ENCODE peak calls at places on chromosomes 3 and 15, in ten cellular contexts. One of them, this sample, is unnamed.

GRCh38 chr3:50089603-50089945 is 855 bp downstream of the RBM5 start:
- DNase-seq in HT-29: peak; percentile 18
- DNase-seq in effector memory CD8-positive, alpha-beta T cell: no peak
- DNase-seq in K562: peak; percentile 28
- DNase-seq in mesenteric fat pad: no peak
- DNase-seq in T-helper 9 cell: no peak
- DNase-seq in BJ: no peak
- DNase-seq in HTR-8/SVneo: no peak
- DNase-seq in neural progenitor cell: peak; percentile 42
- DNase-seq in dorsolateral prefrontal cortex: no peak
- DNase-seq in this sample: no peak

GRCh38 chr15:32870240-32871033 is 152.6 kb downstream of the GREM1 start:
- DNase-seq in HT-29: no peak
- DNase-seq in effector memory CD8-positive, alpha-beta T cell: no peak
- DNase-seq in K562: peak; percentile 25
- DNase-seq in mesenteric fat pad: no peak
- DNase-seq in T-helper 9 cell: no peak
- DNase-seq in BJ: peak; percentile 90
- DNase-seq in HTR-8/SVneo: peak; percentile 59
- DNase-seq in neural progenitor cell: no peak
- DNase-seq in dorsolateral prefrontal cortex: no peak
- DNase-seq in this sample: no peak

GRCh38 chr3:10615715-10616114 is 110.3 kb upstream of the ATP2B2 start:
- DNase-seq in HT-29: no peak
- DNase-seq in effector memory CD8-positive, alpha-beta T cell: no peak
- DNase-seq in K562: no peak
- DNase-seq in mesenteric fat pad: no peak
- DNase-seq in T-helper 9 cell: no peak
- DNase-seq in BJ: no peak
- DNase-seq in HTR-8/SVneo: no peak
- DNase-seq in neural progenitor cell: no peak
- DNase-seq in dorsolateral prefrontal cortex: no peak
- DNase-seq in this sample: no peak

GRCh38 chr15:67829647-67830504 is 4.6 kb downstream of the SKOR1 start:
- DNase-seq in HT-29: no peak
- DNase-seq in effector memory CD8-positive, alpha-beta T cell: no peak
- DNase-seq in K562: no peak
- DNase-seq in mesenteric fat pad: no peak
- DNase-seq in T-helper 9 cell: no peak
- DNase-seq in BJ: no peak
- DNase-seq in HTR-8/SVneo: no peak
- DNase-seq in neural progenitor cell: peak; percentile 41
- DNase-seq in dorsolateral prefrontal cortex: peak; percentile 10
- DNase-seq in this sample: no peak

GRCh38 chr15:69535101-69535638 is 82.6 kb downstream of the RPLP1 start:
- DNase-seq in HT-29: no peak
- DNase-seq in effector memory CD8-positive, alpha-beta T cell: no peak
- DNase-seq in K562: no peak
- DNase-seq in mesenteric fat pad: no peak
- DNase-seq in T-helper 9 cell: no peak
- DNase-seq in BJ: no peak
- DNase-seq in HTR-8/SVneo: no peak
- DNase-seq in neural progenitor cell: no peak
- DNase-seq in dorsolateral prefrontal cortex: no peak
- DNase-seq in this sample: no peak

GRCh38 chr15:96564546-96564945 is 234.0 kb downstream of the NR2F2 start:
- DNase-seq in HT-29: no peak
- DNase-seq in effector memory CD8-positive, alpha-beta T cell: no peak
- DNase-seq in K562: no peak
- DNase-seq in mesenteric fat pad: no peak
- DNase-seq in T-helper 9 cell: no peak
- DNase-seq in BJ: no peak
- DNase-seq in HTR-8/SVneo: no peak
- DNase-seq in neural progenitor cell: no peak
- DNase-seq in dorsolateral prefrontal cortex: no peak
- DNase-seq in this sample: no peak

GRCh38 chr3:49238274-49239127 is 38.5 kb downstream of the C3orf62 start:
- DNase-seq in HT-29: no peak
- DNase-seq in effector memory CD8-positive, alpha-beta T cell: no peak
- DNase-seq in K562: peak; percentile 64
- DNase-seq in mesenteric fat pad: peak; percentile 30
- DNase-seq in T-helper 9 cell: no peak
- DNase-seq in BJ: no peak
- DNase-seq in HTR-8/SVneo: no peak
- DNase-seq in neural progenitor cell: no peak
- DNase-seq in dorsolateral prefrontal cortex: no peak
- DNase-seq in this sample: no peak

GRCh38 chr15:98875309-98875708 is 132.3 kb downstream of the PGPEP1L start:
- DNase-seq in HT-29: no peak
- DNase-seq in effector memory CD8-positive, alpha-beta T cell: no peak
- DNase-seq in K562: no peak
- DNase-seq in mesenteric fat pad: no peak
- DNase-seq in T-helper 9 cell: no peak
- DNase-seq in BJ: no peak
- DNase-seq in HTR-8/SVneo: no peak
- DNase-seq in neural progenitor cell: no peak
- DNase-seq in dorsolateral prefrontal cortex: no peak
- DNase-seq in this sample: no peak

GRCh38 chr3:58837863-58838255 is 171.3 kb upstream of the FAM3D start:
- DNase-seq in HT-29: no peak
- DNase-seq in effector memory CD8-positive, alpha-beta T cell: no peak
- DNase-seq in K562: no peak
- DNase-seq in mesenteric fat pad: no peak
- DNase-seq in T-helper 9 cell: no peak
- DNase-seq in BJ: no peak
- DNase-seq in HTR-8/SVneo: no peak
- DNase-seq in neural progenitor cell: no peak
- DNase-seq in dorsolateral prefrontal cortex: no peak
- DNase-seq in this sample: no peak

GRCh38 chr3:29329986-29330514 is 49.2 kb downstream of the RBMS3 start:
- DNase-seq in HT-29: no peak
- DNase-seq in effector memory CD8-positive, alpha-beta T cell: no peak
- DNase-seq in K562: no peak
- DNase-seq in mesenteric fat pad: no peak
- DNase-seq in T-helper 9 cell: no peak
- DNase-seq in BJ: no peak
- DNase-seq in HTR-8/SVneo: no peak
- DNase-seq in neural progenitor cell: no peak
- DNase-seq in dorsolateral prefrontal cortex: no peak
- DNase-seq in this sample: no peak

GRCh38 chr3:29420106-29420505 is 139.2 kb downstream of the RBMS3 start:
- DNase-seq in HT-29: no peak
- DNase-seq in effector memory CD8-positive, alpha-beta T cell: no peak
- DNase-seq in K562: no peak
- DNase-seq in mesenteric fat pad: no peak
- DNase-seq in T-helper 9 cell: no peak
- DNase-seq in BJ: no peak
- DNase-seq in HTR-8/SVneo: peak; percentile 44
- DNase-seq in neural progenitor cell: no peak
- DNase-seq in dorsolateral prefrontal cortex: no peak
- DNase-seq in this sample: no peak

GRCh38 chr3:121431717-121432517 is 113.9 kb downstream of the POLQ start:
- DNase-seq in HT-29: peak; percentile 57
- DNase-seq in effector memory CD8-positive, alpha-beta T cell: peak; percentile 38
- DNase-seq in K562: no peak
- DNase-seq in mesenteric fat pad: no peak
- DNase-seq in T-helper 9 cell: peak; percentile 1
- DNase-seq in BJ: peak; percentile 3
- DNase-seq in HTR-8/SVneo: peak; percentile 5
- DNase-seq in neural progenitor cell: no peak
- DNase-seq in dorsolateral prefrontal cortex: no peak
- DNase-seq in this sample: no peak